ENCODE peak calls at places on chromosome 19, in nine cellular contexts. D, T, Q, R, K, S, M, W and X are unnamed samples.

GRCh38 chr19:17279436-17279835 is 2.3 kb upstream of the ANKLE1 start:
- DNase-seq in S (no peak), R (no peak), K (no peak), D (no peak), W (no peak), Q (no peak), M (no peak), T (no peak), X (no peak)

GRCh38 chr19:57302020-57302465 is 18.2 kb upstream of the ZNF543 start:
- DNase-seq in W (no peak), S (no peak), R (peak; percentile 89), Q (peak; percentile 61), D (peak; percentile 93), T (peak; percentile 75), K (peak; percentile 97), M (peak; percentile 67), X (no peak)

GRCh38 chr19:7159105-7159933 is 89.8 kb downstream of the ZNF557 start:
- DNase-seq in S (no peak), W (no peak), R (peak; percentile 90), T (no peak), D (no peak), K (peak; percentile 89), Q (no peak), M (peak; percentile 94), X (peak; percentile 96)

GRCh38 chr19:48925240-48925843 is 8.2 kb upstream of the DHDH start:
- DNase-seq in W (peak; percentile 65), K (peak; percentile 33), M (no peak), S (no peak), T (no peak), Q (no peak), R (no peak), D (peak; percentile 40), X (no peak)

GRCh38 chr19:4352701-4353121 is 9.3 kb downstream of the MPND start:
- DNase-seq in S (no peak), D (peak; percentile 87), K (peak; percentile 78), W (no peak), T (peak; percentile 84), Q (peak; percentile 68), R (no peak), M (no peak), X (peak; percentile 57)

GRCh38 chr19:2230029-2230531 is 6.0 kb downstream of the PLEKHJ1 start:
- DNase-seq in R (no peak), Q (no peak), W (no peak), K (no peak), T (no peak), M (no peak), S (no peak), D (no peak), X (no peak)

GRCh38 chr19:52621376-52621775 is 16.8 kb downstream of the ZNF83 start:
- DNase-seq in T (peak; percentile 40), S (no peak), D (no peak), R (no peak), M (no peak), Q (no peak), K (no peak), W (no peak), X (no peak)

GRCh38 chr19:47095707-47096704 is 17.6 kb downstream of the ZC3H4 start:
- DNase-seq in Q (peak; percentile 69), R (peak; percentile 82), S (no peak), T (no peak), K (peak; percentile 45), M (no peak), D (no peak), W (peak; percentile 94), X (no peak)

GRCh38 chr19:41924151-41925145 is 3.8 kb downstream of the ERFL start:
- DNase-seq in K (no peak), W (no peak), R (no peak), M (no peak), S (no peak), T (no peak), D (no peak), Q (no peak), X (no peak)

DNA sequence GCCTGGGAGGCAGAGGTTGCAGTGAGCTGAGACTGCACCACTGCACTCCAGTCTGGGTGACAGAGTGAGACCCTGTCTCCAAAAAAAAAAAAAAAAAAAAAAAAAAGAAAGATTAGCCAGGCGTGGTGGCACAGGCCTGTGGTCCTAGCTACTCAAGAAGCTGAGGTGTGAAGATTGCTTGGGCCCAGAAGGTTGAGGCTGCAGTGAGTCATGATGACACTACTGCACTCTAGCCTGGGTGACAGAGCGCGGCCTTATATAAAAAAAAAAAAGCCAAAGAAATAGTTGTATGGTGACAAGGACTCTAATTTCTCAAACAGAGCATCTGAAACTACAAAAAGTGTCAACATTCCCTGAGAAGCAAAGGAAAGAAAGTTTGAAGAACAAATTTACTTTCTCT is 3.4 kb downstream of the PBX4 start:
- DNase-seq in M (no peak), R (no peak), T (no peak), D (no peak), W (no peak), S (no peak), Q (no peak), K (no peak), X (no peak)
- H3K4me1 ChIP-seq in M (no peaks in the 10 kb centered on the region), R (no peaks in the 10 kb centered on the region), T (peaks cover 8% of the 10 kb centered on the region), D (peaks cover 11% of the 10 kb centered on the region), W (no peaks in the 10 kb centered on the region), S (peaks cover 11% of the 10 kb centered on the region), Q (no peaks in the 10 kb centered on the region), K (peaks cover 4% of the 10 kb centered on the region), X (no peaks in the 10 kb centered on the region)

DNA sequence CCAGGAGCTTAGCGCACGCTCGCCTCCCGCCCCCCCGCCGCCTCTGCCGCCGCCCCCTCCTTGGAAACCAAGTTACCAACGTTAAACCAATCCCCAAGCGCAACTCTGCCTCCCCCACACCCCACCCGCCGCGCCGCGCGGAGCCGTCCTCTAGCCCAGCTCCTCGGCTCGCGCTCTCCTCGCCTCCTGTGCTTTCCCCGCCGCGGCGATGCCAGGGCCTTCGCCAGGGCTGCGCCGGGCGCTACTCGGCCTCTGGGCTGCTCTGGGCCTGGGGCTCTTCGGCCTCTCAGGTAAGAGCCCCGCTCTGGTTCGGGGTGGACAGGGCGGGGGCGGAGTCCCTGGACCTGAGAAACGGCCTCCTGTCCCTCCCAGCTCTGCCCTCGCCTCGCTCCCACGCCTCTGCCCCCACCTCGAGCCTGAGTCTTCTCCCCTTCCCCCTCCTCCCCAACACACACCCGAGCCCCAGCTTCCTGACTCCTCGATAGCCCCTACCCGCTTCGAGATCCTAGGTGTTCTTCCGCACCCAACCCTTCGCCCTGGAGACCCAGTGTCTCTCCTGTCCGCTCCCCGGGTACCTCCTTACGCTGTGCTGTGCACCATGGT is at the start of gene ICAM5:
- DNase-seq in S (no peak), K (peak; percentile 46), D (peak; percentile 65), M (no peak), R (no peak), W (no peak), T (peak; percentile 59), Q (no peak), X (no peak)
- H3K4me1 ChIP-seq in S (peaks cover 81% of the 10 kb centered on the region), K (no peaks in the 10 kb centered on the region), D (peaks cover 21% of the 10 kb centered on the region), M (peaks cover 9% of the 10 kb centered on the region), R (peaks cover 43% of the 10 kb centered on the region), W (peaks cover 77% of the 10 kb centered on the region), T (peaks cover 30% of the 10 kb centered on the region), Q (no peaks in the 10 kb centered on the region), X (peaks cover 31% of the 10 kb centered on the region)

GRCh38 chr19:56117889-56118288 is 3.2 kb downstream of the ZNF787 start:
- DNase-seq in R (no peak), D (no peak), W (no peak), T (no peak), K (no peak), M (no peak), Q (no peak), S (no peak), X (no peak)
- H3K4me1 ChIP-seq in R (peaks cover 59% of the 10 kb centered on the region), D (peaks cover 30% of the 10 kb centered on the region), W (peaks cover 57% of the 10 kb centered on the region), T (peaks cover 37% of the 10 kb centered on the region), K (peaks cover 24% of the 10 kb centered on the region), M (peaks cover 13% of the 10 kb centered on the region), Q (peaks cover 10% of the 10 kb centered on the region), S (peaks cover 78% of the 10 kb centered on the region), X (peaks cover 34% of the 10 kb centered on the region)

DNA sequence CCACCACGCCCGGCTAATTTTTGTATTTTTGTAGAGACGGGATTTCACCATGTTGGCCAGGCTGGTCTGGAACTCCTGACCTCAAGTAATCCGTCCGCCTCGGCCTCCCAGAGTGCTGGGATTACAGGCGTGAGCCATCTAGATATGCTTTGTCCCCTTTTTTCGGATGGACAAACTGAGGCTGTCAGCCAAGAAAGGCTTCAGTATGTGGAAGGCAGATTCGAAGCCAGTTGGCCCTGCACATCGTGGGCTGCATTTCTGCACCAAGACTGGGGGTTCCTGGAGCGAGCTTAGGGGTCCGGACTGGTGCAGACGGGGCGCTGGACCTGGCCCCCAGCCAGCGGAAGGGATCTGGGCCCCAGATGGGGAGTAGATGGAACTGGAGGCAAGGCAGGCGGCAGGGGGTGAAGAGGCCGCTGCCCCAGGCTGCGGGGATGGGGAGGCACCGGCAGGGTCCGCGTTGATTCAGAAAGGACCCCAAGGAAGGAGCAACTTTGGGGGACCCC is 9.7 kb upstream of the JUND start:
- DNase-seq in M (no peak), S (no peak), K (peak; percentile 24), Q (no peak), W (no peak), T (no peak), D (no peak), R (no peak), X (peak; percentile 57)
- H3K4me1 ChIP-seq in M (peaks cover 4% of the 10 kb centered on the region), S (peaks cover 62% of the 10 kb centered on the region), K (peaks cover 15% of the 10 kb centered on the region), Q (peaks cover 20% of the 10 kb centered on the region), W (peaks cover 14% of the 10 kb centered on the region), T (peaks cover 31% of the 10 kb centered on the region), D (peaks cover 25% of the 10 kb centered on the region), R (peaks cover 14% of the 10 kb centered on the region), X (peaks cover 15% of the 10 kb centered on the region)